ENCODE peak calls at places on chromosomes 2 and 18, in ten cellular contexts. Y is activated CD4-positive, CD25-positive, alpha-beta regulatory T cell treated with anti-CD3 and anti-CD28 coated beads, Interleukin-2, amount 50 U/mL, for 72 hours; O is DMS153; K is dermis blood vessel endothelial cell; P is stromal cell of bone marrow; W is amniotic stem cell; Z is lower leg skin; A is stimulated activated naive CD8-positive, alpha-beta T cell treated with anti-CD3 and anti-CD28 coated beads, Interleukin-15, Interleukin-2, amounts not matched to agents 100 U/mL and 50 U/mL, for 24 hours; I is iPS DF 19.7; L is hepatocyte. J is an unnamed sample.

GRCh38 chr2:238097988-238098853 is 1.9 kb upstream of the ESPNL start:
- DNase-seq in L (peak; percentile 35), O (peak; percentile 88), Z (peak; percentile 82), P (peak; percentile 31), I (no peak), K (peak; percentile 96), A (no peak), Y (no peak), W (no peak), J (peak; percentile 17)

GRCh38 chr2:127157651-127158460 is 50.9 kb upstream of the BIN1 start:
- DNase-seq in L (no peak), Z (peak; percentile 80), Y (no peak), P (no peak), I (peak; percentile 38), K (peak; percentile 26), W (no peak), A (no peak), O (no peak), J (no peak)

GRCh38 chr2:42089340-42089925 is 41.6 kb downstream of the PKDCC start:
- DNase-seq in Y (peak; percentile 80), P (no peak), L (peak; percentile 67), W (no peak), O (no peak), Z (peak; percentile 89), A (peak; percentile 86), I (no peak), K (peak; percentile 79), J (peak; percentile 36)

GRCh38 chr2:160220545-160221009 is 20.5 kb upstream of the ITGB6 start:
- DNase-seq in I (no peak), K (peak; percentile 43), L (no peak), W (no peak), Y (no peak), P (no peak), O (no peak), A (peak; percentile 17), Z (no peak), J (peak; percentile 100)

GRCh38 chr18:58639237-58639636 is 10.3 kb upstream of the ALPK2 start:
- DNase-seq in L (no peak), A (no peak), K (no peak), I (no peak), W (no peak), Y (no peak), O (no peak), Z (no peak), P (no peak), J (no peak)

GRCh38 chr2:73984203-73984921 is at the start of gene TET3:
- DNase-seq in O (peak; percentile 22), A (peak; percentile 70), Z (peak; percentile 90), Y (peak; percentile 46), I (no peak), P (no peak), W (no peak), L (peak; percentile 81), K (peak; percentile 59), J (no peak)

GRCh38 chr2:108896741-108897140 is 92.3 kb downstream of the EDAR start:
- DNase-seq in K (no peak), A (no peak), P (no peak), W (no peak), O (no peak), Z (no peak), Y (no peak), L (no peak), I (no peak), J (no peak)

GRCh38 chr2:186201371-186201770 is 284.7 kb upstream of the ZC3H15 start:
- DNase-seq in K (no peak), I (no peak), Y (no peak), P (no peak), W (no peak), O (no peak), L (no peak), A (no peak), Z (no peak), J (peak; percentile 18)

GRCh38 chr2:135742307-135742838 is 718 bp downstream of the UBXN4 start:
- DNase-seq in I (no peak), W (no peak), K (peak; percentile 78), A (peak; percentile 48), Z (no peak), P (peak; percentile 44), Y (peak; percentile 64), O (peak; percentile 9), L (peak; percentile 65), J (peak; percentile 71)

GRCh38 chr2:36374586-36374985 is 19.0 kb downstream of the CRIM1 start:
- DNase-seq in L (no peak), W (no peak), P (no peak), A (no peak), O (no peak), Y (no peak), Z (no peak), K (no peak), I (no peak), J (peak; percentile 68)

GRCh38 chr2:10659898-10660568 is 29.7 kb downstream of the NOL10 start:
- DNase-seq in Z (no peak), P (peak; percentile 48), A (peak; percentile 44), Y (peak; percentile 56), L (peak; percentile 80), I (peak; percentile 3), K (peak; percentile 93), W (peak; percentile 78), O (peak; percentile 4), J (peak; percentile 41)

GRCh38 chr2:9752441-9753275 is 90.6 kb upstream of the TAF1B start:
- DNase-seq in K (no peak), Y (peak; percentile 68), O (no peak), Z (no peak), A (peak; percentile 87), P (peak; percentile 77), I (no peak), W (no peak), L (no peak), J (peak; percentile 96)

GRCh38 chr18:38493991-38494559 is 928.5 kb upstream of the CELF4 start:
- DNase-seq in I (no peak), P (no peak), O (no peak), K (no peak), L (no peak), Z (no peak), A (no peak), W (no peak), Y (no peak), J (peak; percentile 62)

GRCh38 chr2:236776695-236777251 is 207.1 kb downstream of the ACKR3 start:
- DNase-seq in P (peak; percentile 92), Z (peak; percentile 76), A (no peak), K (peak; percentile 79), Y (no peak), W (no peak), L (no peak), I (no peak), O (no peak), J (peak; percentile 96)

GRCh38 chr2:163465440-163465839 is 270.4 kb downstream of the FIGN start:
- DNase-seq in Y (no peak), O (no peak), Z (no peak), A (no peak), P (no peak), K (no peak), I (no peak), L (peak; percentile 37), W (no peak), J (no peak)

GRCh38 chr2:32864337-32864736 is 82.4 kb upstream of the LTBP1 start:
- DNase-seq in Y (no peak), Z (no peak), A (no peak), P (peak; percentile 59), L (no peak), K (no peak), I (no peak), O (no peak), W (peak; percentile 36), J (no peak)

GRCh38 chr2:147045113-147045512 is 799.7 kb upstream of the ACVR2A start:
- DNase-seq in Z (no peak), I (peak; percentile 33), W (no peak), P (no peak), A (peak; percentile 53), K (peak; percentile 66), Y (peak; percentile 46), O (peak; percentile 27), L (peak; percentile 63), J (peak; percentile 68)

GRCh38 chr2:238264072-238264460 is 24.2 kb upstream of the HES6 start:
- DNase-seq in Y (no peak), A (no peak), W (no peak), K (no peak), Z (no peak), O (no peak), L (no peak), P (no peak), I (no peak), J (no peak)

GRCh38 chr18:73365018-73365417 is 497.2 kb upstream of the NETO1 start:
- DNase-seq in K (no peak), W (peak; percentile 56), A (no peak), I (no peak), O (no peak), Z (no peak), L (no peak), P (peak; percentile 40), Y (no peak), J (no peak)

GRCh38 chr2:147716906-147717305 is 127.9 kb upstream of the ACVR2A start:
- DNase-seq in Z (no peak), O (no peak), L (no peak), W (no peak), K (no peak), I (no peak), A (no peak), Y (no peak), P (no peak), J (no peak)

GRCh38 chr2:151669585-151670081 is 64.6 kb downstream of the NEB start:
- DNase-seq in Z (no peak), K (no peak), I (no peak), P (no peak), W (no peak), A (peak; percentile 17), L (no peak), Y (no peak), O (no peak), J (peak; percentile 48)

GRCh38 chr2:231047270-231047921 is 9.3 kb upstream of the PSMD1 start:
- DNase-seq in Z (no peak), O (no peak), P (no peak), Y (no peak), A (no peak), W (no peak), I (no peak), L (no peak), K (no peak), J (no peak)

GRCh38 chr2:235394278-235394828 is 99.5 kb upstream of the AGAP1 start:
- DNase-seq in Z (no peak), I (no peak), A (no peak), K (peak; percentile 8), W (no peak), Y (no peak), L (peak; percentile 8), P (peak; percentile 55), O (no peak), J (peak; percentile 94)

GRCh38 chr2:65214843-65215242 is 12.8 kb upstream of the ACTR2 start:
- DNase-seq in K (no peak), I (no peak), O (no peak), Y (no peak), W (no peak), A (no peak), P (no peak), Z (no peak), L (no peak), J (no peak)

GRCh38 chr18:79509536-79509930 is 113.8 kb downstream of the NFATC1 start:
- DNase-seq in O (no peak), L (no peak), W (no peak), K (no peak), Z (no peak), I (no peak), P (no peak), A (no peak), Y (peak; percentile 23), J (no peak)

GRCh38 chr2:86042256-86043168 is 63.2 kb downstream of the POLR1A start:
- DNase-seq in A (no peak), P (no peak), Y (no peak), O (no peak), I (no peak), W (no peak), L (no peak), Z (peak; percentile 71), K (no peak), J (no peak)

GRCh38 chr2:185484601-185485000 is 254.0 kb upstream of the FSIP2 start:
- DNase-seq in W (no peak), P (no peak), Z (no peak), Y (no peak), I (peak; percentile 71), A (no peak), O (no peak), K (no peak), L (no peak), J (no peak)

GRCh38 chr2:214103199-214104001 is 307.5 kb upstream of the VWC2L start:
- DNase-seq in A (no peak), O (peak; percentile 98), K (no peak), I (no peak), Z (no peak), P (no peak), Y (no peak), W (no peak), L (peak; percentile 26), J (peak; percentile 53)